ENCODE peak calls at places on chromosomes 7 and 10, in seven cellular contexts. J, C, F, Y, T, A and S are unnamed samples.

GRCh38 chr7:74164985-74165456 is 9.1 kb upstream of the EIF4H start:
- DNase-seq in J (no peak), C (peak; percentile 69), F (no peak), Y (no peak), T (no peak), A (peak; percentile 43), S (peak; percentile 8)

GRCh38 chr7:47893238-47893637 is 55.0 kb downstream of the PKD1L1 start:
- DNase-seq in J (no peak), C (no peak), F (no peak), Y (peak; percentile 65), T (no peak), A (no peak), S (peak; percentile 9)

GRCh38 chr10:92031580-92031979 is 108.0 kb downstream of the BTAF1 start:
- DNase-seq in J (no peak), C (no peak), F (no peak), Y (no peak), T (no peak), A (no peak), S (no peak)

GRCh38 chr7:157845203-157845810 is 508.5 kb downstream of the DNAJB6 start:
- DNase-seq in J (no peak), C (no peak), F (no peak), Y (peak; percentile 75), T (no peak), A (no peak), S (no peak)

GRCh38 chr10:33412261-33413092 is 78.0 kb upstream of the NRP1 start:
- DNase-seq in J (no peak), C (no peak), F (no peak), Y (peak; percentile 54), T (no peak), A (peak; percentile 92), S (no peak)

GRCh38 chr7:116426428-116427156 is 72.9 kb upstream of the CAV2 start:
- DNase-seq in J (no peak), C (no peak), F (no peak), Y (peak; percentile 9), T (peak; percentile 36), A (peak; percentile 89), S (peak; percentile 42)

GRCh38 chr7:78130443-78131200 is 332.0 kb downstream of the PHTF2 start:
- DNase-seq in J (no peak), C (no peak), F (no peak), Y (no peak), T (no peak), A (peak; percentile 43), S (no peak)

GRCh38 chr10:76209135-76209534 is 777.7 kb downstream of the LRMDA start:
- DNase-seq in J (no peak), C (no peak), F (no peak), Y (peak; percentile 5), T (no peak), A (peak; percentile 56), S (no peak)

GRCh38 chr10:28991326-28991725 is 297.5 kb upstream of the LYZL1 start:
- DNase-seq in J (no peak), C (no peak), F (no peak), Y (peak; percentile 32), T (peak; percentile 24), A (peak; percentile 78), S (no peak)

GRCh38 chr7:69624431-69624830 is 26.2 kb downstream of the AUTS2 start:
- DNase-seq in J (no peak), C (no peak), F (no peak), Y (no peak), T (no peak), A (no peak), S (no peak)

GRCh38 chr7:43669286-43670081 is 59.8 kb downstream of the COA1 start:
- DNase-seq in J (no peak), C (no peak), F (no peak), Y (no peak), T (no peak), A (no peak), S (no peak)

GRCh38 chr10:132421377-132422168 is 24.6 kb downstream of the PWWP2B start:
- DNase-seq in J (peak; percentile 83), C (peak; percentile 79), F (peak; percentile 92), Y (peak; percentile 87), T (peak; percentile 82), A (peak; percentile 26), S (peak; percentile 71)

GRCh38 chr7:18570441-18570840 is 74.9 kb downstream of the HDAC9 start:
- DNase-seq in J (no peak), C (no peak), F (no peak), Y (no peak), T (no peak), A (no peak), S (no peak)

GRCh38 chr10:42937649-42938180 is 139.2 kb upstream of the RET start:
- DNase-seq in J (no peak), C (no peak), F (no peak), Y (no peak), T (no peak), A (no peak), S (no peak)

GRCh38 chr7:99389772-99390171 is 15.2 kb downstream of the ARPC1B start:
- DNase-seq in J (no peak), C (no peak), F (no peak), Y (no peak), T (no peak), A (no peak), S (no peak)

GRCh38 chr10:2202401-2202800 is 465.1 kb upstream of the ADARB2 start:
- DNase-seq in J (no peak), C (no peak), F (no peak), Y (no peak), T (no peak), A (no peak), S (no peak)

GRCh38 chr7:114530074-114530611 is 115.5 kb downstream of the FOXP2 start:
- DNase-seq in J (no peak), C (no peak), F (no peak), Y (no peak), T (no peak), A (peak; percentile 36), S (no peak)

GRCh38 chr7:151566897-151567320 is 47.2 kb upstream of the RHEB start:
- DNase-seq in J (no peak), C (no peak), F (peak; percentile 70), Y (no peak), T (no peak), A (peak; percentile 67), S (no peak)

GRCh38 chr10:49837685-49838084 is 75.6 kb upstream of the OGDHL start:
- DNase-seq in J (no peak), C (no peak), F (no peak), Y (no peak), T (no peak), A (no peak), S (no peak)

GRCh38 chr7:130844811-130845580 is 111.0 kb upstream of the KLF14 start:
- DNase-seq in J (no peak), C (no peak), F (no peak), Y (peak; percentile 45), T (no peak), A (peak; percentile 56), S (no peak)

GRCh38 chr7:15921576-15921975 is 235.1 kb upstream of the MEOX2 start:
- DNase-seq in J (no peak), C (no peak), F (no peak), Y (no peak), T (no peak), A (peak; percentile 54), S (no peak)

GRCh38 chr10:100621360-100622205 is 85.8 kb downstream of the HIF1AN start:
- DNase-seq in J (no peak), C (no peak), F (no peak), Y (no peak), T (no peak), A (peak; percentile 7), S (no peak)

GRCh38 chr10:14954001-14954770 is at the start of gene DCLRE1C:
- DNase-seq in J (peak; percentile 97), C (peak; percentile 91), F (peak; percentile 95), Y (peak; percentile 88), T (peak; percentile 90), A (peak; percentile 91), S (peak; percentile 92)
- TF ChIP-seq POLR2A in J (peak; percentile 84), C (no peak), F (no peak), Y (peak; percentile 53), T (peak; percentile 40), A (peak; percentile 4), S (peak; percentile 88)

GRCh38 chr7:23107781-23108180 is 2.2 kb downstream of the KLHL7 start:
- DNase-seq in J (no peak), C (no peak), F (no peak), Y (no peak), T (no peak), A (no peak), S (no peak)

GRCh38 chr7:23106801-23107713 is 1.5 kb downstream of the KLHL7 start:
- DNase-seq in J (no peak), C (no peak), F (no peak), Y (no peak), T (no peak), A (peak; percentile 14), S (peak; percentile 37)

GRCh38 chr7:23106491-23106800 is 861 bp downstream of the KLHL7 start:
- DNase-seq in J (no peak), C (no peak), F (no peak), Y (no peak), T (no peak), A (no peak), S (no peak)

GRCh38 chr7:23105086-23105643 is 420 bp upstream of the KLHL7 start:
- DNase-seq in J (no peak), C (no peak), F (no peak), Y (no peak), T (no peak), A (no peak), S (no peak)

GRCh38 chr7:23105644-23106490 is at the start of gene KLHL7:
- DNase-seq in J (peak; percentile 98), C (peak; percentile 98), F (peak; percentile 98), Y (peak; percentile 95), T (peak; percentile 96), A (peak; percentile 87), S (peak; percentile 97)
- TF ChIP-seq POLR2A in J (peak; percentile 94), C (peak; percentile 86), F (peak; percentile 93), Y (peak; percentile 97), T (peak; percentile 97), A (peak; percentile 83), S (peak; percentile 96)

GRCh38 chr7:26186364-26187311 is 13.9 kb downstream of the HNRNPA2B1 start:
- DNase-seq in J (no peak), C (no peak), F (no peak), Y (no peak), T (no peak), A (no peak), S (no peak)
- TF ChIP-seq POLR2A in J (no peak), C (no peak), F (no peak), Y (no peak), T (no peak), A (no peak), S (peak; percentile 11)

GRCh38 chr7:159120540-159120919 is 24.1 kb downstream of the VIPR2 start:
- DNase-seq in J (peak; percentile 18), C (peak; percentile 17), F (no peak), Y (no peak), T (no peak), A (no peak), S (no peak)

GRCh38 chr7:159118623-159119022 is 26.0 kb downstream of the VIPR2 start:
- DNase-seq in J (peak; percentile 25), C (peak; percentile 22), F (no peak), Y (no peak), T (no peak), A (no peak), S (no peak)

GRCh38 chr7:159119851-159120539 is 24.7 kb downstream of the VIPR2 start:
- DNase-seq in J (peak; percentile 24), C (peak; percentile 22), F (no peak), Y (no peak), T (no peak), A (no peak), S (no peak)

GRCh38 chr7:159118220-159118595 is 26.5 kb downstream of the VIPR2 start:
- DNase-seq in J (no peak), C (peak; percentile 13), F (no peak), Y (no peak), T (no peak), A (no peak), S (no peak)

GRCh38 chr7:159119026-159119741 is 25.5 kb downstream of the VIPR2 start:
- DNase-seq in J (peak; percentile 24), C (peak; percentile 21), F (peak; percentile 55), Y (no peak), T (no peak), A (no peak), S (no peak)
- TF ChIP-seq POLR2A in J (no peak), C (no peak), F (no peak), Y (no peak), T (no peak), A (no peak), S (no peak)